ENCODE peak calls at places on chromosomes 12 and 14, in four cellular contexts. I is neuronal stem cell, N is IMR-90, C is trophoblast cell. D is an unnamed sample.

GRCh38 chr12:71472441-71472911 is 32.9 kb downstream of the LGR5 start:
- DNase-seq in C (peak; percentile 65), N (peak; percentile 30), I (no peak), D (no peak)

GRCh38 chr12:75954076-75954475 is 77.5 kb downstream of the PHLDA1 start:
- DNase-seq in C (peak; percentile 96), I (no peak), N (peak; percentile 97), D (no peak)

GRCh38 chr12:69284131-69284530 is 44.8 kb downstream of the CPSF6 start:
- DNase-seq in N (peak; percentile 70), I (peak; percentile 12), C (peak; percentile 74), D (peak; percentile 85)

GRCh38 chr12:112179936-112180335 is 54.6 kb downstream of the TRAFD1 start:
- DNase-seq in N (no peak), C (no peak), I (no peak), D (peak; percentile 63)

GRCh38 chr12:121620328-121620891 is 5.9 kb upstream of the ORAI1 start:
- DNase-seq in C (peak; percentile 13), N (no peak), I (no peak), D (peak; percentile 66)

GRCh38 chr12:4274396-4274959 is 916 bp downstream of the CCND2 start:
- DNase-seq in I (no peak), C (no peak), N (no peak), D (peak; percentile 40)

GRCh38 chr14:24784981-24785380 is 151.0 kb upstream of the GZMB start:
- DNase-seq in N (no peak), I (no peak), C (no peak), D (no peak)

GRCh38 chr12:117533687-117534086 is 172.3 kb upstream of the NOS1 start:
- DNase-seq in N (no peak), C (no peak), I (no peak), D (no peak)

GRCh38 chr12:30908389-30909087 is 18.0 kb upstream of the TSPAN11 start:
- DNase-seq in C (no peak), N (peak; percentile 45), I (no peak), D (no peak)

GRCh38 chr14:51564986-51565604 is 86.6 kb upstream of the FRMD6 start:
- DNase-seq in N (no peak), C (peak; percentile 88), I (no peak), D (no peak)

GRCh38 chr14:62168564-62169155 is 406.4 kb downstream of the SNAPC1 start:
- DNase-seq in C (no peak), N (no peak), I (no peak), D (no peak)

GRCh38 chr12:81518638-81519037 is 240.5 kb downstream of the PPFIA2 start:
- DNase-seq in C (no peak), I (no peak), N (no peak), D (no peak)

GRCh38 chr12:41436076-41436475 is 248.0 kb downstream of the PDZRN4 start:
- DNase-seq in C (no peak), N (no peak), I (no peak), D (no peak)

GRCh38 chr12:110560048-110560447 is 23.1 kb downstream of the PPTC7 start:
- DNase-seq in C (peak; percentile 87), I (no peak), N (no peak), D (no peak)

GRCh38 chr14:35405304-35405996 is 901 bp upstream of the NFKBIA start:
- DNase-seq in N (no peak), C (no peak), I (no peak), D (no peak)

GRCh38 chr14:32259368-32260013 is 56.4 kb upstream of the RNU6-8 start:
- DNase-seq in N (peak; percentile 63), I (no peak), C (peak; percentile 73), D (peak; percentile 43)

GRCh38 chr12:114738460-114739184 is 54.6 kb upstream of the TBX3 start:
- DNase-seq in I (no peak), C (no peak), N (no peak), D (no peak)

GRCh38 chr12:123047289-123047688 is 66.8 kb downstream of the ARL6IP4 start:
- DNase-seq in C (no peak), I (no peak), N (no peak), D (no peak)

GRCh38 chr14:88297306-88297705 is 25.8 kb downstream of the KCNK10 start:
- DNase-seq in C (no peak), N (no peak), I (no peak), D (no peak)

GRCh38 chr14:104316723-104317499 is 178.5 kb downstream of the KIF26A start:
- DNase-seq in C (no peak), N (no peak), I (no peak), D (no peak)

GRCh38 chr14:21199611-21200570 is 44.0 kb upstream of the OR5AU1 start:
- DNase-seq in N (peak; percentile 80), C (no peak), I (no peak), D (no peak)

GRCh38 chr14:101446387-101446969 is 114.8 kb upstream of the DIO3 start:
- DNase-seq in N (no peak), C (no peak), I (no peak), D (no peak)

GRCh38 chr14:55739967-55740707 is 160.1 kb downstream of the KTN1 start:
- DNase-seq in N (no peak), I (no peak), C (no peak), D (no peak)

GRCh38 chr12:57148469-57149308 is 1.3 kb upstream of the LRP1-AS start:
- DNase-seq in N (peak; percentile 77), I (no peak), C (no peak), D (no peak)

GRCh38 chr14:72560856-72561493 is 332.9 kb downstream of the DPF3 start:
- DNase-seq in C (no peak), I (no peak), N (no peak), D (no peak)

GRCh38 chr14:106831322-106831720 is 1304.9 kb downstream of the TMEM121 start:
- DNase-seq in N (no peak), C (peak; percentile 4), I (no peak), D (no peak)

GRCh38 chr14:64059454-64060198 is 206.8 kb downstream of the SYNE2 start:
- DNase-seq in C (no peak), I (no peak), N (no peak), D (no peak)

GRCh38 chr14:79745046-79745445 is 466.3 kb downstream of the DIO2 start:
- DNase-seq in N (peak; percentile 16), I (no peak), C (no peak), D (no peak)

GRCh38 chr12:103632554-103633216 is 45.6 kb downstream of the STAB2 start:
- DNase-seq in N (peak; percentile 33), C (peak; percentile 91), I (peak; percentile 58), D (peak; percentile 94)

GRCh38 chr12:2251485-2252179 is 198.8 kb downstream of the CACNA1C start:
- DNase-seq in N (peak; percentile 61), C (no peak), I (no peak), D (no peak)

GRCh38 chr12:95342008-95342407 is 124.4 kb downstream of the VEZT start:
- DNase-seq in N (no peak), C (no peak), I (no peak), D (no peak)

GRCh38 chr14:22471545-22472121 is 117.4 kb downstream of the DAD1 start:
- DNase-seq in N (peak; percentile 32), I (peak; percentile 32), C (peak; percentile 19), D (peak; percentile 66)

GRCh38 chr14:34592623-34593022 is 37.3 kb downstream of the SNX6 start:
- DNase-seq in I (no peak), C (no peak), N (no peak), D (no peak)

GRCh38 chr12:45050751-45051489 is at the start of gene DBX2:
- DNase-seq in N (no peak), C (no peak), I (peak; percentile 40), D (peak; percentile 61)

GRCh38 chr14:22268875-22269274 is 320.1 kb downstream of the DAD1 start:
- DNase-seq in C (peak; percentile 66), I (no peak), N (peak; percentile 47), D (no peak)

GRCh38 chr12:51270847-51271518 is 768 bp upstream of the SMAGP start:
- DNase-seq in I (no peak), N (peak; percentile 86), C (peak; percentile 61), D (no peak)
- H4K91ac ChIP-seq in I (no peak overlapping the region), N (peak overlapping the region; percentile 83), C (peak overlapping the region; percentile 87), D (no peak overlapping the region)

GRCh38 chr12:93796719-93797118 is 119.5 kb downstream of the CRADD start:
- DNase-seq in C (no peak), N (no peak), I (no peak), D (no peak)
- H4K91ac ChIP-seq in C (no peak overlapping the region), N (peak overlapping the region; percentile 17), I (no peak overlapping the region), D (no peak overlapping the region)

GRCh38 chr12:116389990-116390655 is 112.6 kb upstream of the MED13L start:
- DNase-seq in I (no peak), C (peak; percentile 92), N (peak; percentile 98), D (no peak)

GRCh38 chr12:116391501-116391900 is 114.0 kb upstream of the MED13L start:
- DNase-seq in I (no peak), C (no peak), N (no peak), D (no peak)

GRCh38 chr12:116390656-116391335 is 113.3 kb upstream of the MED13L start:
- DNase-seq in I (no peak), C (no peak), N (no peak), D (no peak)

GRCh38 chr12:116392061-116392460 is 114.6 kb upstream of the MED13L start:
- DNase-seq in C (no peak), I (no peak), N (peak; percentile 33), D (no peak)

GRCh38 chr12:116389326-116389725 is 111.8 kb upstream of the MED13L start:
- DNase-seq in C (no peak), N (no peak), I (no peak), D (no peak)
- H4K91ac ChIP-seq in C (no peak overlapping the region), N (peak overlapping the region; percentile 89), I (no peak overlapping the region), D (no peak overlapping the region)

GRCh38 chr12:131542351-131542750 is 168.5 kb upstream of the SFSWAP start:
- DNase-seq in N (no peak), C (no peak), I (no peak), D (no peak)

GRCh38 chr12:131540138-131540623 is 170.7 kb upstream of the SFSWAP start:
- DNase-seq in I (no peak), N (no peak), C (no peak), D (no peak)

GRCh38 chr12:131547560-131547959 is 163.3 kb upstream of the SFSWAP start:
- DNase-seq in C (no peak), I (no peak), N (no peak), D (no peak)

GRCh38 chr12:131539381-131539780 is 171.5 kb upstream of the SFSWAP start:
- DNase-seq in I (no peak), N (no peak), C (no peak), D (no peak)

DNA sequence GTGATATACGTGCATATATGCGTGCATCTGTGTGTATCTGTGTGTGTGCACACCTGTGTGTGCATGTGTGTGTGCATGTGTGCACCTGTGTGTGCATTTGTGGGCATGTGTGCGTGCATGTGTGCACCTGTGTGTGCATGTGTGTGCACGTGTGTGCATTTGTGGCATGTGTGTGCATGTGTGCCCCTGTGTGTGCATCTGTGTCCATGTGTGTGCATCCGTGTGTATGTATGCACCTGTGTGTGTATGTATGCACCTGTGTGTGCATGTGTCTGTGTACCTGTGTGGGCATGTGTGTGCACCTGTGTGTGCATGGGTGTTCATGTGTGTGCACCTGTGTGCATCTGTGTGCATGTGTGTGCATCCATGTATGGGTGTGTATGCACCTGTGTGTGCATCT is 167.8 kb upstream of the SFSWAP start:
- DNase-seq in N (no peak), I (no peak), C (no peak), D (no peak)
- H4K91ac ChIP-seq in N (no peak overlapping the region), I (peak overlapping the region; percentile 38), C (no peak overlapping the region), D (no peak overlapping the region)

GRCh38 chr14:68807987-68808386 is 15.1 kb upstream of the ZFP36L1 start:
- DNase-seq in N (no peak), I (no peak), C (no peak), D (no peak)
- H4K91ac ChIP-seq in N (peak overlapping the region; percentile 75), I (no peak overlapping the region), C (no peak overlapping the region), D (no peak overlapping the region)

GRCh38 chr12:52050116-52050770 is 999 bp upstream of the NR4A1 start:
- DNase-seq in C (no peak), I (no peak), N (peak; percentile 50), D (peak; percentile 73)
- H4K91ac ChIP-seq in C (peak overlapping the region; percentile 21), I (peak overlapping the region; percentile 50), N (peak overlapping the region; percentile 43), D (peak overlapping the region; percentile 29)